ENCODE peak calls at places on chromosomes 16 and 17, in four cellular contexts. M, D, E and L are unnamed samples.

GRCh38 chr17:59238904-59239303 is 18.6 kb downstream of the GDPD1 start:
- DNase-seq in M (no peak), D (no peak), E (no peak), L (no peak)

GRCh38 chr17:8151641-8152111 is 528 bp downstream of the PER1 start:
- DNase-seq in M (no peak), D (peak; percentile 83), E (peak; percentile 67), L (peak; percentile 91)

GRCh38 chr17:5785867-5786509 is 201.7 kb upstream of the NLRP1 start:
- DNase-seq in M (peak; percentile 59), D (no peak), E (peak; percentile 91), L (no peak)

GRCh38 chr17:19268611-19269010 is 31.4 kb downstream of the EPN2 start:
- DNase-seq in M (no peak), D (no peak), E (no peak), L (no peak)

GRCh38 chr17:77869665-77870132 is 88.8 kb upstream of the TNRC6C start:
- DNase-seq in M (peak; percentile 87), D (no peak), E (no peak), L (peak; percentile 51)

GRCh38 chr17:7346761-7347614 is 5.0 kb upstream of the KCTD11 start:
- DNase-seq in M (no peak), D (no peak), E (no peak), L (no peak)

GRCh38 chr16:89923640-89924297 is 627 bp downstream of the TUBB3 start:
- DNase-seq in M (no peak), D (no peak), E (no peak), L (no peak)

GRCh38 chr17:38428150-38428642 is at the start of gene ARHGAP23:
- DNase-seq in M (no peak), D (peak; percentile 21), E (peak; percentile 72), L (peak; percentile 62)

GRCh38 chr17:66691644-66692500 is 143.0 kb upstream of the CACNG5 start:
- DNase-seq in M (no peak), D (no peak), E (peak; percentile 64), L (no peak)

GRCh38 chr16:55824473-55824872 is 8.4 kb downstream of the CES1 start:
- DNase-seq in M (no peak), D (no peak), E (no peak), L (no peak)

GRCh38 chr16:87570938-87571867 is 31.1 kb upstream of the JPH3 start:
- DNase-seq in M (no peak), D (peak; percentile 52), E (peak; percentile 53), L (peak; percentile 66)

GRCh38 chr17:66306413-66306812 is 4.0 kb downstream of the PRKCA start:
- DNase-seq in M (no peak), D (no peak), E (peak; percentile 73), L (no peak)

DNA sequence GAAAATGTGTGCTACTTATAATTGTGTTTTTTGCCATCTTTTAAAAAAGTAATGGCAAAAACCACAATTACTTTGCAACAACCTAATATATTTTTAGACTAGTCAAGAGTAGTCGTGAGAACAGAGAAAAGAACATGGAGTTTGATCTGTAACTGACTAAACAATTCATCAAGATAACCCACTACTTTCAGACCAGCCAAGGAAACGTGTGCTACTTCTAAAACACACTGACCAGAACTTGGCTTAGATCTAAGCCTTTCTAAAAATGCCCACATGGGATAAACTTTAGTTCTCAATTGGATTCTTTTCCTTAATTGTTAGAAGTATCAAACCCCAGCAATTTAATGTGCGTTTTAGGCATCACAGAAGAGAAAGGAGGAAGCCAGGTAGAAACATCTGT is 594 bp downstream of the PECAM1 start:
- DNase-seq in M (no peak), D (no peak), E (no peak), L (no peak)
- H3K4me3 ChIP-seq in M (no peak overlapping the region), D (no peak overlapping the region), E (no peak overlapping the region), L (no peak overlapping the region)

GRCh38 chr16:84150926-84151325 is 5.8 kb downstream of the DNAAF1 start:
- DNase-seq in M (no peak), D (no peak), E (no peak), L (no peak)
- TF ChIP-seq POLR2A in M (no peak), D (no peak), E (no peak), L (no peak)

GRCh38 chr16:19389246-19389645 is 28.4 kb upstream of the TMC5 start:
- DNase-seq in M (peak; percentile 8), D (peak; percentile 80), E (no peak), L (peak; percentile 84)
- TF ChIP-seq CTCF in M (peak; percentile 47), D (peak; percentile 82), E (peak; percentile 25), L (peak; percentile 56)

GRCh38 chr16:569445-570254 is at the start of gene PIGQ:
- DNase-seq in M (no peak), D (peak; percentile 40), E (peak; percentile 35), L (peak; percentile 63)

GRCh38 chr16:568401-569258 is 1.1 kb upstream of the PIGQ start:
- DNase-seq in M (no peak), D (no peak), E (no peak), L (peak; percentile 68)

GRCh38 chr16:566475-567361 is at the start of gene NHLRC4:
- DNase-seq in M (no peak), D (peak; percentile 53), E (peak; percentile 54), L (peak; percentile 78)

GRCh38 chr16:565420-566330 is 1.1 kb upstream of the NHLRC4 start:
- DNase-seq in M (no peak), D (no peak), E (peak; percentile 3), L (no peak)

GRCh38 chr16:567362-568256 is 804 bp downstream of the NHLRC4 start:
- DNase-seq in M (no peak), D (no peak), E (no peak), L (no peak)
- H3K4me3 ChIP-seq in M (peak overlapping the region; percentile 13), D (no peak overlapping the region), E (no peak overlapping the region), L (peak overlapping the region; percentile 24)

DNA sequence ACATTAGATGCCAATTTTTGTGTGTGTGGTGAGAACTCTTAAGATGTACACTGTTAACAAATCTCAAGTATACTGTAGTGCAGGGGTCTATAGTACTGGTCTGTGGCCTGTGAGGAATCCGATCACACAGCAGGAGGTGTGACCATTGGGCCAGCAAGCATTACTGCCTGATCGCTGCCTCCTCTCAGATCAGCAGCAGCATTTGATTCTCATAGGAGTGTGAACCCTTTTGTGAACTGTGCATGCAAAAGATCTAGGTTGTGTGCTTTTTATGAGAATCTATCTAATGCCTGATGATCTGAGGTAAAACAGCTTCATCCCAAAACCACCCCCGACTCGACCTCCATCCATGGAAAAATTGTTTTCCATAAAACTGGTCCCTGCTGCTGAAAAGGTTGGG is 12.6 kb downstream of the ZNF267 start:
- DNase-seq in M (no peak), D (no peak), E (no peak), L (no peak)
- TF ChIP-seq POLR2A in M (no peak), D (no peak), E (no peak), L (no peak)

GRCh38 chr17:37358830-37359681 is 16.7 kb upstream of the C17orf78 start:
- DNase-seq in M (peak; percentile 80), D (peak; percentile 87), E (peak; percentile 86), L (peak; percentile 94)
- TF ChIP-seq CTCF in M (no peak), D (peak; percentile 52), E (peak; percentile 35), L (peak; percentile 36)

DNA sequence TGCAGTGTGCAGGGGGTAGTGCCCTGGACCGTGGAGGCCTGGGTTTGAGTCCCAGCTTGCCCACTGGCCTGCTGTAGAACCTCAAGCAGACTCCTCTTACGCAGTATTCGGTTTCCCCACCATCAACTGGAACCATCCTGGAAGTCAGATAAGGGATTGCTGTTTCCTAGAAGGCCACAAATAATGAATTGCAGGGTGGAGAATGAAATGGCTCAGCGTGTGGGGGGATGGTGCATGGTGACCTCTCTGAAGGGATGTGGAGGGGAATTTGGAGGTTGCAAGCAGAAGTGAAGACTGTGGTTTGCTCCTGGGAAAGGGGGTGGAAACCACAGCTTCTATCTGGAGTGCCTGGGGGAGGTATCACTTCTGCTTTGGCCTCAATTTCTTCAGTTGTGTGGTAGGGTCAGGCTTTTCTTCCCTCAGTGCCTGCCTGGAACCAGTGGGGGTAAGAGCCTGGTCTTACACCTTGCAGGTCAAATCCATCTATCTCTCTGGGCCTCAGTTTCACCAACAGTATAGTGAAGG is 1.7 kb downstream of the ADGRG5 start:
- DNase-seq in M (peak; percentile 95), D (no peak), E (no peak), L (peak; percentile 57)
- H3K4me3 ChIP-seq in M (peak overlapping the region; percentile 98), D (no peak overlapping the region), E (no peak overlapping the region), L (no peak overlapping the region)

DNA sequence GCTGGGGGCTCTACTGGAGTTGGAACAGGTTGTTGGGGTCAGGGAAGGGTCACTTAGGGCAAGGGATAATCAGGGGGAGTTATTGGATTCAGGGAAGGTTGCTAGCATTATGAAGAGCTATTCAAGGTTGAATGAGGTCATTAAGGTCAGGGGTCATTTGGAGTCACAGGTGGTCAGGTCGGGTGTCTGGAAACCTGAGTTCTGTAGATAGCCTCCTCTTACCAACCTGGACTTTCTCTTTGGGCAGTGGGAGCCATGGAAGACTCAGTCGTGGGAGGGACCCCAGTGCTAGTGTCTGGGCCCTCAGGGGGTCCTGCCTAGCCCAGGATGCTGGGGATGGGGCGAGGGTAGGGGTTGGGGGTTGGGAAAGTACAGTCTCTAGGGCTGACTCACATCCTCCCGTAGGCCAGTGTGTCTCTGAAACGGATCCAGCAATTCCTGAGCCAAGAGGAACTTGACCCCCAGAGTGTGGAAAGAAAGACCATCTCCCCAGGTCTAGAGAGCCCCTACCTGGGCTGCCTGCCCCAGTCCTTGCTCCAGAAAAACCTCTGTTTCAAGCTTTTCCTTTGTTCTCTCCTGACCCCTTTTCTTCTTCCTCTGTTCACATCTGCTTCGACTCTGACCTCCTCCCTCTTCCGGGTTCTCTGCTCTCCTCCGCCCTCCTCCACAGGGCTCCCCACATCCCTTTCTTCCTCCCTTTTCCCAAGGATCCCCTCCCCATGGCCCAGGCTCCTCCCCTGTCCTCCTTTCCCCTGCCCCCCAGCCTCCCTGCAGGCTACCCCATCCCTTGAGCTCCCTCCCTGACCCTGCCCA is 33.5 kb downstream of the ABCC3 start:
- DNase-seq in M (no peak), D (no peak), E (peak; percentile 41), L (no peak)
- TF ChIP-seq POLR2A in M (no peak), D (no peak), E (no peak), L (no peak)